ENCODE peak calls at places on chromosome 15, in seven cellular contexts. One of them, this sample, is unnamed.

GRCh38 chr15:90266061-90266431 is 574 bp downstream of the NGRN start:
- DNase-seq in B cell: no peak
- DNase-seq in progenitor cell of endocrine pancreas: no peak
- DNase-seq in A549: peak; percentile 72
- DNase-seq in fibroblast of mammary gland: peak; percentile 25
- DNase-seq in foreskin fibroblast: peak; percentile 5
- DNase-seq in CD8-positive, alpha-beta T cell: no peak
- DNase-seq in this sample: no peak

GRCh38 chr15:96038650-96039049 is 291.9 kb upstream of the NR2F2 start:
- DNase-seq in B cell: no peak
- DNase-seq in progenitor cell of endocrine pancreas: no peak
- DNase-seq in A549: no peak
- DNase-seq in fibroblast of mammary gland: peak; percentile 63
- DNase-seq in foreskin fibroblast: peak; percentile 27
- DNase-seq in CD8-positive, alpha-beta T cell: no peak
- DNase-seq in this sample: no peak

GRCh38 chr15:96345560-96346389 is 15.3 kb downstream of the NR2F2 start:
- DNase-seq in B cell: no peak
- DNase-seq in progenitor cell of endocrine pancreas: no peak
- DNase-seq in A549: peak; percentile 94
- DNase-seq in fibroblast of mammary gland: peak; percentile 85
- DNase-seq in foreskin fibroblast: peak; percentile 68
- DNase-seq in CD8-positive, alpha-beta T cell: no peak
- DNase-seq in this sample: no peak

GRCh38 chr15:68418611-68419161 is 13.3 kb downstream of the ITGA11 start:
- DNase-seq in B cell: peak; percentile 21
- DNase-seq in progenitor cell of endocrine pancreas: no peak
- DNase-seq in A549: no peak
- DNase-seq in fibroblast of mammary gland: peak; percentile 65
- DNase-seq in foreskin fibroblast: no peak
- DNase-seq in CD8-positive, alpha-beta T cell: no peak
- DNase-seq in this sample: no peak

GRCh38 chr15:68220489-68220888 is 9.0 kb downstream of the CLN6 start:
- DNase-seq in B cell: no peak
- DNase-seq in progenitor cell of endocrine pancreas: no peak
- DNase-seq in A549: no peak
- DNase-seq in fibroblast of mammary gland: no peak
- DNase-seq in foreskin fibroblast: no peak
- DNase-seq in CD8-positive, alpha-beta T cell: no peak
- DNase-seq in this sample: no peak

GRCh38 chr15:68821190-68821897 is 649 bp upstream of the ANP32A start:
- DNase-seq in B cell: no peak
- DNase-seq in progenitor cell of endocrine pancreas: no peak
- DNase-seq in A549: peak; percentile 27
- DNase-seq in fibroblast of mammary gland: no peak
- DNase-seq in foreskin fibroblast: no peak
- DNase-seq in CD8-positive, alpha-beta T cell: no peak
- DNase-seq in this sample: no peak

GRCh38 chr15:74635228-74635627 is 19.6 kb downstream of the CLK3 start:
- DNase-seq in B cell: peak; percentile 79
- DNase-seq in progenitor cell of endocrine pancreas: peak; percentile 52
- DNase-seq in A549: peak; percentile 54
- DNase-seq in fibroblast of mammary gland: peak; percentile 67
- DNase-seq in foreskin fibroblast: no peak
- DNase-seq in CD8-positive, alpha-beta T cell: peak; percentile 58
- DNase-seq in this sample: peak; percentile 64

GRCh38 chr15:81948142-81948709 is 97.6 kb downstream of the MEX3B start:
- DNase-seq in B cell: no peak
- DNase-seq in progenitor cell of endocrine pancreas: no peak
- DNase-seq in A549: no peak
- DNase-seq in fibroblast of mammary gland: no peak
- DNase-seq in foreskin fibroblast: no peak
- DNase-seq in CD8-positive, alpha-beta T cell: no peak
- DNase-seq in this sample: no peak

GRCh38 chr15:99071091-99071680 is 33.7 kb upstream of the SYNM start:
- DNase-seq in B cell: no peak
- DNase-seq in progenitor cell of endocrine pancreas: no peak
- DNase-seq in A549: no peak
- DNase-seq in fibroblast of mammary gland: no peak
- DNase-seq in foreskin fibroblast: no peak
- DNase-seq in CD8-positive, alpha-beta T cell: no peak
- DNase-seq in this sample: no peak

GRCh38 chr15:91887321-91887720 is 33.8 kb downstream of the SLCO3A1 start:
- DNase-seq in B cell: no peak
- DNase-seq in progenitor cell of endocrine pancreas: no peak
- DNase-seq in A549: no peak
- DNase-seq in fibroblast of mammary gland: no peak
- DNase-seq in foreskin fibroblast: no peak
- DNase-seq in CD8-positive, alpha-beta T cell: no peak
- DNase-seq in this sample: no peak

DNA sequence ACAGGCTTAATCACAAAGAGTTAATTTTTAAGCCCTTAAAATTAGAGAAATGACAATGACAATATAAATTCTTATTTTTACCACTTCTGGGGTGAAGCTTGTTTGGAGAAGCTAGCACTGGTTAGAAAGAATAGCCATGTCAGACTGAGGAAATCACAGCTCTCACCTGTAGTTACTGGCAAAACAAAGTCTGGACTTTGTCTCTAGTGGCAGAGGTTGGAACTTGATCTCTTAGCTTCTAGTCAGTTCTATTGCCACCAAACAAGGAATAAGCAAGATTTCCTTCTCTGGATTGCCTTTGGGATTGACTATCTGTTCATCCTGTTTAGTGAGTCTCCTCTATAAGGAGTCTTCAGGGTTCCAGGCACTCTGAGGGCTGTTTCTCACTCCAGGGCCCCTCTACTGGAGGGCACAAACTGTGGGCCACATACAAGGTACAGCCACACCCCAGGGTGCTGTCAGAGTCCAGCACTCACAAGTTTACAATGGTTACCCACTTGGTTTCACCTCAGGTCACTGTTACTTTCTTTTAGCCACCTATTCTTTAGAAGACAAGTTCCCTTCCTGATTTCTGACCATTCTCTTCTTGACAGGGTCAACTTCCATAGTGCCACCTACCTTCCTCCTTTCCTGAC is 426.6 kb upstream of the THBS1 start:
- DNase-seq in B cell: no peak
- DNase-seq in progenitor cell of endocrine pancreas: no peak
- DNase-seq in A549: no peak
- DNase-seq in fibroblast of mammary gland: no peak
- DNase-seq in foreskin fibroblast: no peak
- DNase-seq in CD8-positive, alpha-beta T cell: no peak
- DNase-seq in this sample: no peak
- TF ChIP-seq CTCF in B cell: no peak
- TF ChIP-seq CTCF in progenitor cell of endocrine pancreas: peak; percentile 50
- TF ChIP-seq CTCF in A549: no peak
- TF ChIP-seq CTCF in fibroblast of mammary gland: peak; percentile 9
- TF ChIP-seq CTCF in foreskin fibroblast: no peak
- TF ChIP-seq CTCF in CD8-positive, alpha-beta T cell: no peak
- TF ChIP-seq CTCF in this sample: no peak

GRCh38 chr15:44296625-44297524 is 8.4 kb downstream of the GOLM2 start:
- DNase-seq in B cell: no peak
- DNase-seq in progenitor cell of endocrine pancreas: no peak
- DNase-seq in A549: peak; percentile 35
- DNase-seq in fibroblast of mammary gland: peak; percentile 64
- DNase-seq in foreskin fibroblast: peak; percentile 34
- DNase-seq in CD8-positive, alpha-beta T cell: no peak
- DNase-seq in this sample: no peak

GRCh38 chr15:44299997-44300396 is 11.5 kb downstream of the GOLM2 start:
- DNase-seq in B cell: no peak
- DNase-seq in progenitor cell of endocrine pancreas: no peak
- DNase-seq in A549: no peak
- DNase-seq in fibroblast of mammary gland: no peak
- DNase-seq in foreskin fibroblast: no peak
- DNase-seq in CD8-positive, alpha-beta T cell: no peak
- DNase-seq in this sample: no peak

GRCh38 chr15:44298878-44299277 is 10.4 kb downstream of the GOLM2 start:
- DNase-seq in B cell: no peak
- DNase-seq in progenitor cell of endocrine pancreas: no peak
- DNase-seq in A549: peak; percentile 14
- DNase-seq in fibroblast of mammary gland: peak; percentile 3
- DNase-seq in foreskin fibroblast: no peak
- DNase-seq in CD8-positive, alpha-beta T cell: no peak
- DNase-seq in this sample: no peak

GRCh38 chr15:44300567-44300966 is 12.0 kb downstream of the GOLM2 start:
- DNase-seq in B cell: no peak
- DNase-seq in progenitor cell of endocrine pancreas: no peak
- DNase-seq in A549: no peak
- DNase-seq in fibroblast of mammary gland: no peak
- DNase-seq in foreskin fibroblast: no peak
- DNase-seq in CD8-positive, alpha-beta T cell: no peak
- DNase-seq in this sample: no peak

DNA sequence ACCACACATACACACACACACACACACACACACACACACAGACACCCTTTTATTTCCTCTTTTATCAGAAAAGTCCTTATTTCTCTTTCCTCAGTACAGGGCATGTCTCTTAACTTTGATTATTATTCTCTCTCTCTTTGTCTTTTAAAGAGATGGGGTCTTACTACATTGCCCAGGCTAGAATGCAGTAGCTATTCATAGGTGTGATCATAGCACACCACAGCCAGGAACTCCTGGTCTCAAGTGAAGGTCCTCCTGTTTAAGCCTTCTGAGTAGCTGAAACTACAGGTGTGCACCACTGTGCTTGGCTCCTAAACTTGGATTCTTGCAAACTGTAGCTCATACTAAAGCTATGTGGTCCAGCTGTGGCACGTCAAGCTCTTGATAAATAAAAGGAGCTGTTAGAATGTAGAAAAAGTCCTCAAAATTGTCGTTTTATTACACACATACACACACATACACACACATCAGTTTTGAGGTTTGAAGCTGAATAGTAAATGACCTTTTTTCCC is 7.4 kb downstream of the GOLM2 start:
- DNase-seq in B cell: no peak
- DNase-seq in progenitor cell of endocrine pancreas: no peak
- DNase-seq in A549: no peak
- DNase-seq in fibroblast of mammary gland: no peak
- DNase-seq in foreskin fibroblast: no peak
- DNase-seq in CD8-positive, alpha-beta T cell: no peak
- DNase-seq in this sample: no peak
- TF ChIP-seq CTCF in B cell: no peak
- TF ChIP-seq CTCF in progenitor cell of endocrine pancreas: no peak
- TF ChIP-seq CTCF in A549: no peak
- TF ChIP-seq CTCF in fibroblast of mammary gland: no peak
- TF ChIP-seq CTCF in foreskin fibroblast: no peak
- TF ChIP-seq CTCF in CD8-positive, alpha-beta T cell: no peak
- TF ChIP-seq CTCF in this sample: no peak

DNA sequence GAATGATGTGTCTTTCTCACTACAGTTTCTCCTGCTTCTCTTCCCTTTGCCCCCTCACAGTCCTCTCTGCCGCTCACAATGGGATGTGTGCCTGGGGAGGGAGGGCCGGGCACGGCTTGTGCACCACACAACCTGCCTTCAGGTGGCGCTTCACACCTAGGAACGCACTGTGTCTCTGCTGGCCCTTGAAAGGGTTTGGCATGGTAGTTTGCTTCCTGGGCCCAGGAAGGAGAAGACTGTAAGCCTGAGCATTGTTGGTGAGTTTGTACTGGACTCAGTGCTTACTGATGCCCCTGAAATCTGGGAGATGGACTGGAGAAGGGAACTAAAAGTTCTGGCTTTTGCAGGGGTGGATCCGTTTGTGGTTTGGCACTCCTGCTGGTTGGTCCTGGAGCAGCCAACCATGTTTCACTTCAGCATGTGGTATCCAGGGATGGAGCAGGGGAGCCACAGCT is 9.2 kb downstream of the ALPK3 start:
- DNase-seq in B cell: no peak
- DNase-seq in progenitor cell of endocrine pancreas: no peak
- DNase-seq in A549: peak; percentile 75
- DNase-seq in fibroblast of mammary gland: peak; percentile 52
- DNase-seq in foreskin fibroblast: no peak
- DNase-seq in CD8-positive, alpha-beta T cell: no peak
- DNase-seq in this sample: no peak
- TF ChIP-seq CTCF in B cell: no peak
- TF ChIP-seq CTCF in progenitor cell of endocrine pancreas: peak; percentile 46
- TF ChIP-seq CTCF in A549: peak; percentile 66
- TF ChIP-seq CTCF in fibroblast of mammary gland: peak; percentile 2
- TF ChIP-seq CTCF in foreskin fibroblast: peak; percentile 20
- TF ChIP-seq CTCF in CD8-positive, alpha-beta T cell: no peak
- TF ChIP-seq CTCF in this sample: peak; percentile 41

GRCh38 chr15:79296583-79296982 is 14.1 kb downstream of the ANKRD34C start:
- DNase-seq in B cell: no peak
- DNase-seq in progenitor cell of endocrine pancreas: no peak
- DNase-seq in A549: no peak
- DNase-seq in fibroblast of mammary gland: no peak
- DNase-seq in foreskin fibroblast: no peak
- DNase-seq in CD8-positive, alpha-beta T cell: no peak
- DNase-seq in this sample: no peak
- TF ChIP-seq CTCF in B cell: no peak
- TF ChIP-seq CTCF in progenitor cell of endocrine pancreas: peak; percentile 21
- TF ChIP-seq CTCF in A549: no peak
- TF ChIP-seq CTCF in fibroblast of mammary gland: peak; percentile 23
- TF ChIP-seq CTCF in foreskin fibroblast: no peak
- TF ChIP-seq CTCF in CD8-positive, alpha-beta T cell: no peak
- TF ChIP-seq CTCF in this sample: no peak

DNA sequence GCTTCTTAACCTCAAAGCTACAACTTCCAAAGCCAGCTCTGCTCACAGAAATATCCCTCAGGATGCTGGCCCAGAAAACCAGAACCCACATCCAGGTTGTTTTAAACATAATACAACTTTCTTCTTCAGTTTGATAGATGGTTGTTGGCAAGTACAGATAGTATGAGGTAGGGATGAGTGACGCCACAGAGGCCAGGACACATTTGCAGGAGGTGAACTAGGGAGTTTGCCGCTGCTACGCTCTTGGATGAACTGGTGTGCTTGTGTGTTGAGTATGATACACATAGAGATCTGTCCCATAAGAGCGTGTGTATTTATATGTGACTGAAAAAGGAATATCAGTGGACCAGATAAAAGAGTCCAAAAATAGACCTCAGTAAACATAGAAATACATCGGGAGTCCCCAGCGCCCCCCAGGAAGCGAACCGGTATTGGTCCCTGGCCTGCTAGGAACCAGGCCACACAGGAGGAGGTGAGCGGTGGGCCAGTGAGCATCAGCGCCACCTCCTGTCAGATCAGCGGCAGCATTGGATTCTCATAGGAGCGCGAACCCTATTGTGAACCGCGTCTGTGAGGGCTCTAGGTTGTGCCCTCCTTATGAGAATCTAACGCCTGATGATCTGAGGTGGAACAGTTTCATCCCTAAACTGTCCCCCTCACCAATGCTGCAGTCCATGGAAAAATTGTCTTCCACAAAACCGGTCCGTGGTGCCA is 98.0 kb downstream of the LRRK1 start:
- DNase-seq in B cell: no peak
- DNase-seq in progenitor cell of endocrine pancreas: no peak
- DNase-seq in A549: no peak
- DNase-seq in fibroblast of mammary gland: no peak
- DNase-seq in foreskin fibroblast: no peak
- DNase-seq in CD8-positive, alpha-beta T cell: no peak
- DNase-seq in this sample: no peak
- TF ChIP-seq CTCF in B cell: no peak
- TF ChIP-seq CTCF in progenitor cell of endocrine pancreas: peak; percentile 37
- TF ChIP-seq CTCF in A549: peak; percentile 42
- TF ChIP-seq CTCF in fibroblast of mammary gland: peak; percentile 10
- TF ChIP-seq CTCF in foreskin fibroblast: no peak
- TF ChIP-seq CTCF in CD8-positive, alpha-beta T cell: no peak
- TF ChIP-seq CTCF in this sample: no peak

This sample was measured in D721Med.